ENCODE peak calls at places on chromosome 1, in six cellular contexts. One of them, this sample, is unnamed.

GRCh38 chr1:173475564-173476196 is 1.5 kb upstream of the PRDX6 start:
- DNase-seq in neural crest cell: no peak
- DNase-seq in GM12865: peak; percentile 3
- DNase-seq in CD8-positive, alpha-beta T cell: no peak
- DNase-seq in psoas muscle: no peak
- DNase-seq in A549: no peak
- DNase-seq in this sample: no peak

GRCh38 chr1:10693152-10693496 is 103.3 kb downstream of the CASZ1 start:
- DNase-seq in neural crest cell: no peak
- DNase-seq in GM12865: no peak
- DNase-seq in CD8-positive, alpha-beta T cell: no peak
- DNase-seq in psoas muscle: no peak
- DNase-seq in A549: no peak
- DNase-seq in this sample: no peak

GRCh38 chr1:186082235-186082937 is 292.7 kb downstream of the TPR start:
- DNase-seq in neural crest cell: peak; percentile 27
- DNase-seq in GM12865: peak; percentile 89
- DNase-seq in CD8-positive, alpha-beta T cell: no peak
- DNase-seq in psoas muscle: peak; percentile 60
- DNase-seq in A549: no peak
- DNase-seq in this sample: peak; percentile 3

GRCh38 chr1:2468041-2468472 is 8.0 kb upstream of the PLCH2 start:
- DNase-seq in neural crest cell: peak; percentile 65
- DNase-seq in GM12865: no peak
- DNase-seq in CD8-positive, alpha-beta T cell: peak; percentile 19
- DNase-seq in psoas muscle: no peak
- DNase-seq in A549: no peak
- DNase-seq in this sample: peak; percentile 71

GRCh38 chr1:54007613-54008012 is 10.4 kb downstream of the LDLRAD1 start:
- DNase-seq in neural crest cell: no peak
- DNase-seq in GM12865: no peak
- DNase-seq in CD8-positive, alpha-beta T cell: no peak
- DNase-seq in psoas muscle: no peak
- DNase-seq in A549: no peak
- DNase-seq in this sample: no peak

GRCh38 chr1:167819849-167820683 is 93.9 kb downstream of the ADCY10 start:
- DNase-seq in neural crest cell: peak; percentile 40
- DNase-seq in GM12865: peak; percentile 19
- DNase-seq in CD8-positive, alpha-beta T cell: no peak
- DNase-seq in psoas muscle: peak; percentile 90
- DNase-seq in A549: peak; percentile 85
- DNase-seq in this sample: peak; percentile 81

GRCh38 chr1:42152119-42152518 is 1.1 kb upstream of the GUCA2B start:
- DNase-seq in neural crest cell: no peak
- DNase-seq in GM12865: no peak
- DNase-seq in CD8-positive, alpha-beta T cell: no peak
- DNase-seq in psoas muscle: no peak
- DNase-seq in A549: no peak
- DNase-seq in this sample: no peak

GRCh38 chr1:229210844-229211243 is 60.1 kb upstream of the RAB4A start:
- DNase-seq in neural crest cell: no peak
- DNase-seq in GM12865: no peak
- DNase-seq in CD8-positive, alpha-beta T cell: no peak
- DNase-seq in psoas muscle: no peak
- DNase-seq in A549: no peak
- DNase-seq in this sample: no peak

GRCh38 chr1:20666804-20667203 is 5.6 kb upstream of the DDOST start:
- DNase-seq in neural crest cell: no peak
- DNase-seq in GM12865: peak; percentile 51
- DNase-seq in CD8-positive, alpha-beta T cell: no peak
- DNase-seq in psoas muscle: no peak
- DNase-seq in A549: peak; percentile 46
- DNase-seq in this sample: no peak

GRCh38 chr1:93448983-93449805 is 1.3 kb downstream of the FNBP1L start:
- DNase-seq in neural crest cell: no peak
- DNase-seq in GM12865: no peak
- DNase-seq in CD8-positive, alpha-beta T cell: no peak
- DNase-seq in psoas muscle: no peak
- DNase-seq in A549: peak; percentile 21
- DNase-seq in this sample: no peak

GRCh38 chr1:1920608-1921458 is 1.8 kb upstream of the TMEM52 start:
- DNase-seq in neural crest cell: no peak
- DNase-seq in GM12865: no peak
- DNase-seq in CD8-positive, alpha-beta T cell: no peak
- DNase-seq in psoas muscle: no peak
- DNase-seq in A549: no peak
- DNase-seq in this sample: no peak

GRCh38 chr1:22839806-22840205 is 129.2 kb downstream of the EPHB2 start:
- DNase-seq in neural crest cell: no peak
- DNase-seq in GM12865: no peak
- DNase-seq in CD8-positive, alpha-beta T cell: no peak
- DNase-seq in psoas muscle: no peak
- DNase-seq in A549: no peak
- DNase-seq in this sample: no peak

GRCh38 chr1:233614743-233615521 is 1.0 kb downstream of the KCNK1 start:
- DNase-seq in neural crest cell: no peak
- DNase-seq in GM12865: peak; percentile 83
- DNase-seq in CD8-positive, alpha-beta T cell: no peak
- DNase-seq in psoas muscle: no peak
- DNase-seq in A549: no peak
- DNase-seq in this sample: peak; percentile 45

GRCh38 chr1:32925360-32926142 is 24.4 kb upstream of the TMEM54 start:
- DNase-seq in neural crest cell: no peak
- DNase-seq in GM12865: no peak
- DNase-seq in CD8-positive, alpha-beta T cell: no peak
- DNase-seq in psoas muscle: no peak
- DNase-seq in A549: no peak
- DNase-seq in this sample: no peak

GRCh38 chr1:165633624-165634023 is 2.6 kb downstream of the MGST3 start:
- DNase-seq in neural crest cell: no peak
- DNase-seq in GM12865: peak; percentile 26
- DNase-seq in CD8-positive, alpha-beta T cell: no peak
- DNase-seq in psoas muscle: no peak
- DNase-seq in A549: no peak
- DNase-seq in this sample: no peak

GRCh38 chr1:85494957-85495266 is 30.0 kb upstream of the DDAH1 start:
- DNase-seq in neural crest cell: no peak
- DNase-seq in GM12865: no peak
- DNase-seq in CD8-positive, alpha-beta T cell: no peak
- DNase-seq in psoas muscle: no peak
- DNase-seq in A549: no peak
- DNase-seq in this sample: no peak
- TF ChIP-seq CTCF in neural crest cell: no peak
- TF ChIP-seq CTCF in GM12865: no peak
- TF ChIP-seq CTCF in CD8-positive, alpha-beta T cell: no peak
- TF ChIP-seq CTCF in psoas muscle: peak; percentile 25
- TF ChIP-seq CTCF in A549: peak; percentile 30
- TF ChIP-seq CTCF in this sample: peak; percentile 23

DNA sequence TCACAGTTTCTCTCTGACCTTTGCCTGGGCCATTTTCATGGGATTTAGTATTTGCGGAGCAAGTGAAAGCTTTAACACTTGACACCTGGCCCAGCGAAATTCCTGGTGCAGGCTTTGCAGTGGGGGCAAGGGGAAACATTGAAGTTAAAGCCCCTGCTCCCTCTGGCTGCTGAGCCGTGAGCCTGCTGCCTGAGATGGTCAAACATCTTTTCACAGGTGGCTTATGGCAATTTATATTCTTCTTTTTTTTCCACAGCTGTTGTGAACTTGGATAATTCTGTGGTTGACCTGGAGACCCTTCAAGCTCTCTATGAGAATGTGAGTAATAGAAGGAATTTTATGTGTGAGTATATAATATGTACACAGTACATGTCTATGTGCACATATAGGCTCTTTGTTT is 202.9 kb downstream of the FMN2 start:
- DNase-seq in neural crest cell: no peak
- DNase-seq in GM12865: no peak
- DNase-seq in CD8-positive, alpha-beta T cell: no peak
- DNase-seq in psoas muscle: no peak
- DNase-seq in A549: no peak
- DNase-seq in this sample: no peak
- TF ChIP-seq CTCF in neural crest cell: no peak
- TF ChIP-seq CTCF in GM12865: no peak
- TF ChIP-seq CTCF in CD8-positive, alpha-beta T cell: no peak
- TF ChIP-seq CTCF in psoas muscle: no peak
- TF ChIP-seq CTCF in A549: no peak
- TF ChIP-seq CTCF in this sample: no peak

DNA sequence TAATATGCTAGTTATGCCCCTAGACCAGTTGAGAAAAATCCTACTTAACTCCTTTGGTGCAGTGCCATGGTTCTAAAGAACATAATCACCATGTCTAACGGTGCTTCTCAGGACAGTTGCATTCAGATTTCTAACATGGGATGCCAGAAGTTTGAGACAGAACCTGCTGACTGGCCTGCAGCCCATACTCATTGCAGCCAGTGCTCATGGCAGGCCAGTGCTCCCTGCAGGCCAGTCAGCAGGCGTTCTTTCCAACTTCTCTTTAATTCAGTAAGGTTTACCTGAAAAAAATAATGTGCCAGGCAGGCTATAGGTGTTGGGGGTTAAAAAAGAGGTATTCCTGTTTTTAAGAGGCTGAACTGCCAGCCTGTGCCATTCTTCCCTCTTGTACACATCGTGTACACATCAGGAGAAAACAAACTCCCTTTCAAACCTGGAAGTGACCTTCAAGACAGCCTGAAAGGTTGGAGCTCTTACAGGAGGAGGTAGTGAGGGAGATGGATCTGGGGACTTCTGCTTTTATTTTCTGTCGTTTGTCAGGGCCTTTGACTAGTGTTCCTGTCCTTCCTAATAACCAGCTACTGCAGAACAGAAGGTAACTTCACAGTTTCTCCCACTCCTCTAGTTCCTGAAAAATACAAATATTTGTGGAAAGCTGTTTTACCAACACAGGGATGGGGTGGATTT is 146.0 kb upstream of the MAGI3 start:
- DNase-seq in neural crest cell: no peak
- DNase-seq in GM12865: no peak
- DNase-seq in CD8-positive, alpha-beta T cell: no peak
- DNase-seq in psoas muscle: no peak
- DNase-seq in A549: no peak
- DNase-seq in this sample: no peak
- TF ChIP-seq CTCF in neural crest cell: no peak
- TF ChIP-seq CTCF in GM12865: no peak
- TF ChIP-seq CTCF in CD8-positive, alpha-beta T cell: no peak
- TF ChIP-seq CTCF in psoas muscle: no peak
- TF ChIP-seq CTCF in A549: no peak
- TF ChIP-seq CTCF in this sample: no peak

DNA sequence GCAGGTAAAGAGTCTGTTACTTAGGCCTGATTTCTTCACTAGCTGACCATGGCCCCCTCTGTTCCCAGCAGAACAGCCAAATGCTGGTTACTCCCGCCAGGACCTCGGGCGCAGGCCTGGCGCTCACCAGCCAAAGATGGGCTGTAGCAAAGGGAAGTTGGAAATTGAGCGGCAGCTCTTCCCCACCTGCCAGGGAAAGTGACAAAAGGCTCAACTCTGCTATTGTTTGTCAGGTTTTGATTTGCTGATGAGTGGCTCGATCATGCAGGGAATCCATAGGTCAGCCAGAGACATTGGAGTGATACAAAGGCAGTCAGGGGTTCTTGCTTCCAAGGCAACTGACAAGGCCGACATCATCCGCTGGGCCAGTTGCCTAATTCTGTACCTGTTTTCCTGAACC is 120.1 kb downstream of the ASTN1 start:
- DNase-seq in neural crest cell: no peak
- DNase-seq in GM12865: no peak
- DNase-seq in CD8-positive, alpha-beta T cell: no peak
- DNase-seq in psoas muscle: no peak
- DNase-seq in A549: no peak
- DNase-seq in this sample: no peak
- TF ChIP-seq CTCF in neural crest cell: no peak
- TF ChIP-seq CTCF in GM12865: no peak
- TF ChIP-seq CTCF in CD8-positive, alpha-beta T cell: no peak
- TF ChIP-seq CTCF in psoas muscle: no peak
- TF ChIP-seq CTCF in A549: no peak
- TF ChIP-seq CTCF in this sample: no peak